ENCODE peak calls at places on chromosomes 6 and 20, in ten cellular contexts. T, A, Y, U, J, W, B, D, R and Z are unnamed samples.

GRCh38 chr20:10686356-10687169 is 12.8 kb upstream of the JAG1 start:
- DNase-seq in T (no peak), A (no peak), Y (no peak), U (no peak), J (no peak), W (no peak), B (no peak), D (no peak), R (peak; percentile 73), Z (no peak)

GRCh38 chr6:138844203-138844602 is 48.3 kb downstream of the ECT2L start:
- DNase-seq in T (no peak), A (peak; percentile 81), Y (no peak), U (no peak), J (peak; percentile 91), W (peak; percentile 46), B (no peak), D (no peak), R (peak; percentile 70), Z (peak; percentile 10)

GRCh38 chr6:12980741-12981140 is 264.2 kb downstream of the PHACTR1 start:
- DNase-seq in T (no peak), A (no peak), Y (no peak), U (no peak), J (no peak), W (no peak), B (no peak), D (no peak), R (no peak), Z (no peak)

GRCh38 chr6:147037881-147038280 is 166.3 kb upstream of the STXBP5 start:
- DNase-seq in T (no peak), A (no peak), Y (no peak), U (no peak), J (no peak), W (no peak), B (no peak), D (no peak), R (no peak), Z (no peak)

GRCh38 chr6:134512946-134513345 is 195.0 kb upstream of the SGK1 start:
- DNase-seq in T (peak; percentile 27), A (no peak), Y (no peak), U (no peak), J (peak; percentile 61), W (no peak), B (peak; percentile 69), D (no peak), R (no peak), Z (no peak)

GRCh38 chr6:109449064-109449788 is 6.3 kb downstream of the MICAL1 start:
- DNase-seq in T (no peak), A (no peak), Y (no peak), U (no peak), J (no peak), W (no peak), B (no peak), D (no peak), R (no peak), Z (no peak)

GRCh38 chr6:16731503-16732018 is 29.7 kb downstream of the ATXN1 start:
- DNase-seq in T (no peak), A (no peak), Y (peak; percentile 69), U (no peak), J (no peak), W (no peak), B (no peak), D (no peak), R (no peak), Z (no peak)

GRCh38 chr6:6251555-6252280 is 68.7 kb downstream of the F13A1 start:
- DNase-seq in T (no peak), A (no peak), Y (no peak), U (no peak), J (no peak), W (no peak), B (no peak), D (no peak), R (no peak), Z (no peak)

GRCh38 chr6:34373511-34373910 is 19.0 kb downstream of the NUDT3 start:
- DNase-seq in T (no peak), A (no peak), Y (no peak), U (no peak), J (no peak), W (no peak), B (no peak), D (no peak), R (no peak), Z (no peak)

GRCh38 chr6:143615785-143616184 is 62.0 kb upstream of the PHACTR2 start:
- DNase-seq in T (no peak), A (no peak), Y (no peak), U (no peak), J (no peak), W (no peak), B (no peak), D (no peak), R (no peak), Z (no peak)

GRCh38 chr6:143612186-143612585 is 65.6 kb upstream of the PHACTR2 start:
- DNase-seq in T (no peak), A (no peak), Y (no peak), U (no peak), J (no peak), W (no peak), B (no peak), D (no peak), R (no peak), Z (no peak)

GRCh38 chr6:143614270-143614669 is 63.5 kb upstream of the PHACTR2 start:
- DNase-seq in T (no peak), A (no peak), Y (no peak), U (no peak), J (no peak), W (no peak), B (no peak), D (no peak), R (no peak), Z (no peak)

GRCh38 chr6:143611580-143611979 is 66.2 kb upstream of the PHACTR2 start:
- DNase-seq in T (no peak), A (no peak), Y (no peak), U (no peak), J (no peak), W (no peak), B (no peak), D (no peak), R (no peak), Z (no peak)

GRCh38 chr6:143613749-143614148 is 64.0 kb upstream of the PHACTR2 start:
- DNase-seq in T (no peak), A (no peak), Y (no peak), U (no peak), J (no peak), W (no peak), B (no peak), D (no peak), R (no peak), Z (no peak)
- H3K4me3 ChIP-seq in T (no peak overlapping the region), A (no peak overlapping the region), Y (peak overlapping the region; percentile 51), U (no peak overlapping the region), J (no peak overlapping the region), W (no peak overlapping the region), B (peak overlapping the region; percentile 24), D (no peak overlapping the region), R (no peak overlapping the region), Z (no peak overlapping the region)

GRCh38 chr6:161487694-161488093 is 213.8 kb upstream of the AGPAT4 start:
- DNase-seq in T (no peak), A (no peak), Y (no peak), U (no peak), J (peak; percentile 27), W (no peak), B (no peak), D (no peak), R (no peak), Z (no peak)

GRCh38 chr6:161486903-161487531 is 213.2 kb upstream of the AGPAT4 start:
- DNase-seq in T (no peak), A (no peak), Y (no peak), U (no peak), J (peak; percentile 13), W (no peak), B (no peak), D (no peak), R (no peak), Z (no peak)

GRCh38 chr6:161482517-161482903 is 208.6 kb upstream of the AGPAT4 start:
- DNase-seq in T (no peak), A (peak; percentile 9), Y (no peak), U (no peak), J (no peak), W (no peak), B (no peak), D (no peak), R (peak; percentile 71), Z (no peak)

GRCh38 chr6:161489626-161490306 is 215.9 kb upstream of the AGPAT4 start:
- DNase-seq in T (no peak), A (no peak), Y (no peak), U (no peak), J (no peak), W (no peak), B (no peak), D (no peak), R (no peak), Z (no peak)

GRCh38 chr6:161486326-161486725 is 212.5 kb upstream of the AGPAT4 start:
- DNase-seq in T (peak; percentile 60), A (peak; percentile 23), Y (no peak), U (no peak), J (peak; percentile 59), W (no peak), B (no peak), D (no peak), R (no peak), Z (no peak)
- H3K4me3 ChIP-seq in T (peak overlapping the region; percentile 13), A (no peak overlapping the region), Y (no peak overlapping the region), U (no peak overlapping the region), J (no peak overlapping the region), W (no peak overlapping the region), B (no peak overlapping the region), D (no peak overlapping the region), R (no peak overlapping the region), Z (no peak overlapping the region)

DNA sequence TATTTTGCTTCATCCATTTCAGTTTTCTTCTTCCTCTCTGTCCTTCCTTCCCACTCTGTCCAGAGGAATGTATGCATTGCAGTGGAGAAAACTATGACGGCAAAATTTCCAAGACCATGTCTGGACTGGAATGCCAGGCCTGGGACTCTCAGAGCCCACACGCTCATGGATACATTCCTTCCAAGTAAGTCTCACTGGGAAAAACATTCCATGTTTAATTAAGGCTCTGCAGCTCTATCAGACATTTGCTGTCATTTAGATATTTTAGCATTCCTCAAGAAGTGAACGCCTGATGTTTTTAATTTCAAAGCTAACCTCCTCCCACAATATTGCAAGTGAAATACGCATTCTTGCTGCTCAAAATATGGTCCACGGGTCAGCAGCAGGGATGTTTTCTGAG is 12.7 kb downstream of the PLG start:
- DNase-seq in T (no peak), A (no peak), Y (no peak), U (no peak), J (no peak), W (no peak), B (no peak), D (no peak), R (no peak), Z (no peak)
- H3K4me3 ChIP-seq in T (no peak overlapping the region), A (no peak overlapping the region), Y (no peak overlapping the region), U (no peak overlapping the region), J (no peak overlapping the region), W (no peak overlapping the region), B (no peak overlapping the region), D (no peak overlapping the region), R (no peak overlapping the region), Z (no peak overlapping the region)

DNA sequence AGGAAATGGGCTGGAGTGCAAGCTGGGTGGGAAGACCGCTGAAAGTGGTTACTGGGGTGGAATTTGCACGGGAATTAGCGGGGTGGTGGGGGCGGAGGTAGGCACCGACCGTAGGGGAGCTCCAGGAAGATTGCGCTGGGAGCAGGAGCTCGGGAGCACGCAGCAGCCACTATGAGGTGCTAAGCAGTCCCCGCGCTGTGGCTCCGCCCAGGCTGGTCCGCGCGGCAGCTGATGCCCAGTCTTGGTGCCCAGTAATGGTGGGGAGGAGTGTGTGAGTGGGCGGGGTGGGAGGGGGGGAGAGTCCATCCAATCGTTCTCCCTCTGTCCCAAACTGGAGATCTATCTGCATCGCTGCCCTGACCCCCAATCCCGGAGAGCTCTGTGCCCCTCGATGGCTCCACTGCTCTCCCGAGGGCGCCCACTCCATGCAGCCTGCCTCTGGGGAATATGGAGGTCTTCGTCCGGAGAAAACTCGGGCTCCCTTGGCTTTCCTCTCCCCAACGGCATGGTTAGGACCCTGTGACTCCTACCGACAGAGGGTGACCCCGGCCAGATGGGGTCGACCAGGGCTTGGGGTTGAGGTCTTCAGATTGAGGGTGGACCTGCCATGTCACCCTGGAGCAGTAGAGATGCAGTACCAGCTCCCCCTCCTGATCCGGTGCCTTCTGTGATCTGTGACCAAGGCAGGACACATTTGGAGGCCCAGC is 5.3 kb downstream of the TP53TG5 start:
- DNase-seq in T (peak; percentile 59), A (no peak), Y (no peak), U (peak; percentile 85), J (no peak), W (no peak), B (peak; percentile 92), D (no peak), R (peak; percentile 51), Z (no peak)
- H3K4me3 ChIP-seq in T (peak overlapping the region; percentile 70), A (peak overlapping the region; percentile 40), Y (peak overlapping the region; percentile 85), U (peak overlapping the region; percentile 37), J (peak overlapping the region; percentile 54), W (no peak overlapping the region), B (peak overlapping the region; percentile 61), D (peak overlapping the region; percentile 46), R (no peak overlapping the region), Z (no peak overlapping the region)